ENCODE peak calls at places on chromosomes 3 and 15, in four cellular contexts. C is brain microvascular endothelial cell, H is breast epithelium, E is AG10803. D is an unnamed sample.

GRCh38 chr15:49492834-49493233 is 69.8 kb downstream of the FGF7 start:
- DNase-seq in C (no peak), H (no peak), E (peak), D (peak)

GRCh38 chr3:48464713-48465221 is 18.2 kb downstream of the ATRIP start:
- DNase-seq in C (no peak), H (no peak), E (no peak), D (no peak)

GRCh38 chr3:58038675-58039302 is 30.6 kb downstream of the FLNB start:
- DNase-seq in C (no peak), H (no peak), E (peak), D (no peak)

GRCh38 chr15:42228036-42228435 is 19.9 kb upstream of the VPS39 start:
- DNase-seq in C (no peak), H (no peak), E (no peak), D (no peak)

GRCh38 chr3:12679468-12679867 is 15.6 kb upstream of the RAF1 start:
- DNase-seq in C (peak), H (no peak), E (peak), D (peak)

GRCh38 chr3:84092907-84093306 is 865.9 kb upstream of the CADM2 start:
- DNase-seq in C (no peak), H (no peak), E (no peak), D (no peak)

GRCh38 chr3:150069158-150069536 is 98.5 kb upstream of the PFN2 start:
- DNase-seq in C (no peak), H (no peak), E (peak), D (no peak)

GRCh38 chr3:38458796-38459498 is 5.3 kb downstream of the ACVR2B start:
- DNase-seq in C (no peak), H (peak), E (peak), D (no peak)

GRCh38 chr3:172824229-172824628 is 73.7 kb downstream of the ECT2 start:
- DNase-seq in C (no peak), H (no peak), E (no peak), D (no peak)

GRCh38 chr3:145889730-145890129 is 271.3 kb downstream of the PLOD2 start:
- DNase-seq in C (no peak), H (no peak), E (no peak), D (no peak)

GRCh38 chr3:173708191-173708590 is 310.6 kb downstream of the NLGN1 start:
- DNase-seq in C (no peak), H (no peak), E (no peak), D (no peak)

GRCh38 chr15:27258287-27258686 is 287.3 kb downstream of the GABRG3 start:
- DNase-seq in C (no peak), H (no peak), E (no peak), D (no peak)

GRCh38 chr3:32249184-32249782 is 10.8 kb downstream of the CMTM8 start:
- DNase-seq in C (peak), H (no peak), E (peak), D (peak)

GRCh38 chr3:197181751-197182150 is 116.7 kb downstream of the DLG1 start:
- DNase-seq in C (peak), H (no peak), E (peak), D (peak)

GRCh38 chr3:197675568-197675860 is 61.2 kb downstream of the RUBCN start:
- DNase-seq in C (no peak), H (no peak), E (no peak), D (no peak)

GRCh38 chr3:125048282-125048681 is 7.5 kb downstream of the HEG1 start:
- DNase-seq in C (no peak), H (peak), E (no peak), D (no peak)

GRCh38 chr3:52682016-52682415 is 3.7 kb downstream of the PBRM1 start:
- DNase-seq in C (peak), H (no peak), E (peak), D (peak)

GRCh38 chr3:52231502-52232278 is 6.2 kb upstream of the TLR9 start:
- DNase-seq in C (no peak), H (no peak), E (peak), D (peak)

GRCh38 chr3:101939391-101939790 is 90.1 kb downstream of the NFKBIZ start:
- DNase-seq in C (no peak), H (no peak), E (no peak), D (peak)

GRCh38 chr3:45793482-45794176 is 2.7 kb downstream of the SLC6A20 start:
- DNase-seq in C (no peak), H (peak), E (no peak), D (no peak)

GRCh38 chr3:165185707-165186327 is 10.4 kb downstream of the SLITRK3 start:
- DNase-seq in C (peak), H (no peak), E (peak), D (peak)

GRCh38 chr15:69755571-69756310 is 303.1 kb downstream of the RPLP1 start:
- DNase-seq in C (no peak), H (no peak), E (no peak), D (peak)

GRCh38 chr3:100634493-100635272 is 25.3 kb downstream of the ADGRG7 start:
- DNase-seq in C (peak), H (no peak), E (peak), D (peak)

GRCh38 chr15:57690341-57690966 is 16.1 kb upstream of the POLR2M start:
- DNase-seq in C (no peak), H (no peak), E (no peak), D (no peak)

GRCh38 chr3:31762888-31763351 is 218.1 kb downstream of the OSBPL10 start:
- DNase-seq in C (no peak), H (no peak), E (no peak), D (no peak)

GRCh38 chr15:47586653-47587224 is 130.6 kb upstream of the SEMA6D start:
- DNase-seq in C (peak), H (no peak), E (peak), D (peak)

DNA sequence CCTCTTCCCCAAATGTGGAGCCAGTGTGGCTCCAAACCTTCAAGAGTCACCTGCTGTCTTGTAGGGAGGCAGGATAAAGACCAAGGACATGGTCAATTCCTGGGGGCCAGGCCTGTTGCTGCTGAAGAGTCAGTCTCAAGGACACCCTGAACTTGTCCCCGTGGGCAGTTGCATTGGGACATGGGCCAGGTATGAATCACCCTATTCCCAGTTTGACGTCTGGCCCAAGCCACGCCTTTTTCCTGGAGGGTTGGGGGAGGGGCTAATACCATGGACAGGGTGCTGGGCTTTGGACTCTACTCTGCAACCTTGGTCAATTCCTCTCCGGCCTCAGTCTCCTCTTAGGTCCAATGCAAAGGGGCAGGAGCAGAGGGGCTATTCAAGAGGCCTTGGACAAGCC is 10.4 kb downstream of the ATP2B2 start:
- DNase-seq in C (peak), H (peak), E (no peak), D (peak)
- TF ChIP-seq CTCF in C (no peak), H (no peak), E (no peak), D (no peak)

DNA sequence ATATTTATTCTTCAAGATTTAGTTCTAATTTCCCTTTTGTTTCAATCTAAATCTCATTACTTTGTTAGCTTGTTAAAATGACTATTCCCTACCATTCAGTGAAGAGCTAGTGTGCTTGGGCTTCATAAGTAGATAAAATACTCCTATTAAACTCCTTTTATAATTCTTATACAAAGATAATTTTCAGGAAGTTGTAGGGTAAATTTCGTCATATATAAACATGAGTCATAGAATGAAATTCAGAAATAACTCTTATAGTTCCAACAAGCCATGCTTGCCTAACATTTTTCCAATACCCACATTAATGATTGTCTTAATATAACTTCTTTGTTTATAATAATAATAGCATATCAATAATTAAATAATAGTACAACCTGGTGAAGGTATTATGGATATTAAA is 407.3 kb downstream of the NAALADL2 start:
- DNase-seq in C (no peak), H (no peak), E (peak), D (peak)
- TF ChIP-seq CTCF in C (no peak), H (no peak), E (no peak), D (no peak)

DNA sequence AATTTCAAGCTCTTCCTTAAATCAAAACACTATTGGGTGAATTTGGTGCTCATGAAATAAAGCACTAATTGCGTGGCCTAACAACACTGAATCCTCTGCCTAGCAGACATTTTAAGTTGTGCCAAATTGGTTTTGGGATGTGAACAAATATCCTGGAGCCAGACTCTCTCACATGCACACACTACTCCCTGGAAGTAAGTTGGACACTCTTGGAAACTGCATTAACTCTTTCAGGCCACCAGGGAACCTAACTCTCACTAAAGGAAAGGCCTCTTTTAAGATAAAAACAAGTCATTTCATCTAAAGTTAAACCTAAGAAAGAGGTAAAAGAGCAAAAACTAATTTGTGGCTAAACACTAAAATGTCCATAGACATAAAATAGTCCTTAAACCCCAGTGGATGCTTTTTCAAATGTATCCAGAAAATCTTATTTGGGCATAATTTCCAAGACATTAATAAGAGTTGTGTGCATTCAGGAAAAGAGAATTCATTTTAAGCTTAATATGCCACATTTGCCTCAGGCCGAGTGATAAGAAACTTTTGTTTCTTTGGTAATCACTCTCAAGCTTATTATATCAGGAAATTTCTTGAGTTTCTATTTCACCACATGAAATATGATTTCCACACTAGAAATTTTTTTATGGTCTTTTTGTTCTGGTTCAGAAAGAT is 61.8 kb downstream of the ZBTB20 start:
- DNase-seq in C (no peak), H (no peak), E (peak), D (no peak)
- TF ChIP-seq CTCF in C (peak), H (no peak), E (peak), D (peak)

DNA sequence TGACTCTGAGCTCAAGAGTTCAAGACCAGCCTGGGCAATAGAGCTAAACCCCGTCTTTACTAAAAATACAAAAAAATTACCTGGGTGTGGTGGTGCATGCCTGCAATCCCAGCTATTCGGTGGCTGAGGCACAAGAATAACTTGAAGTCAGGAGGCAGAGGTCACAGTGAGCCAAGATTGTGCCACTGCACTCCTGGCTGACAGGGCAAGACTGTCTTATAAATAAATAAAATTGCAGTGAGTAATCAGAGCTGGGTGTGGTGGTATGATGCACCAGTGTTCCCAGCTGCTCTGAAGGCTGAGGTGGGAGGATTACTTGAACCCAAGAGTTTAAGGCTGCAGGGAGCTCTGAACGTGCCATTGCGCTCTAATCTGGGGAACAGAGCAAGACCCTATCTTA is 55.9 kb upstream of the GCNT3 start:
- DNase-seq in C (peak), H (no peak), E (no peak), D (no peak)
- TF ChIP-seq CTCF in C (no peak), H (no peak), E (no peak), D (no peak)

DNA sequence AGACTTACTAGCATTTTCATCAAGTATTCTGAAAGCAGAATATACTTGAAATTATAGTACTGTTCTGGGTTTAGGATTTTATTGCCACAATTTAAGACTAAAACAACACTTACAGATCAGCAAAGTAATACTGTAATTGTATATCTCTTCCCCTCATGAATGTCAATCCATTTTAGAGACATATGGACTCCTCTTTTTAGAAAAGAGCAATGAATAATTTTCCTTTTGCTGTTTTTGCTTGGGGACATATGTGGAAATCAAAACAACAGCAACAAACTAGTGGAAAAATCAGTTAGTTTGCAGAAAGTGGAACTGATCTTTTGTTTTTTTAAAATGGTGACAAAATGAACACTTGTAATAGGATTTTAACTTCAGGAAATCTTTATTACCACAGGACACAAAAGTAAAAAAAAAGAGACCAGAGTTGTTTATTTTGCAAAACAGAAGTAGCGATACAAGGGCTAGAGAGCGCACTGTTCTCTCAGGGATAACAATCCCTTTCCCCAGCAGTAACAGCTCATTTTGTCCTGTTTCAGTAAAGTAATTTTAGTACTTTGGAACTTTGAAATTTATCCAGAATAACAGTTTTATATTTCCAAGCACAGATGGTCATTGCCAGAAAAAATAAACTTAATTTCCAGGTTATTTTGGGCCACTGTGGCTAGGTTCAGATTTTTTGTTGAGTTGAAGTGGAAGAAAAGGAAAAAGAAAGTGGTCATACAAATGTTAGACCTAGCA is 17.1 kb downstream of the LEKR1 start:
- DNase-seq in C (no peak), H (no peak), E (no peak), D (peak)
- TF ChIP-seq CTCF in C (no peak), H (no peak), E (no peak), D (no peak)

GRCh38 chr15:51349156-51349844 is 7.8 kb downstream of the GLDN start:
- DNase-seq in C (no peak), H (no peak), E (peak), D (peak)
- TF ChIP-seq CTCF in C (no peak), H (no peak), E (no peak), D (no peak)